ENCODE peak calls at places on chromosomes 5 and 9, in six cellular contexts. U is H1, N is IMR-90, X is mesenchymal stem cell, S is neuronal stem cell, J is trophoblast cell. T is an unnamed sample.
A peak's percentile ranks its signal among the peaks of the same experiment; 100 is the strongest.

GRCh38 chr9:84711936-84712335 is 42.4 kb downstream of the NTRK2 start:
- DNase-seq in U (no peak), N (no peak), X (peak; percentile 22), S (no peak), J (peak; percentile 88), T (no peak)

GRCh38 chr9:89892053-89892419 is 287.2 kb downstream of the GADD45G start:
- DNase-seq in U (no peak), N (no peak), X (no peak), S (no peak), J (no peak), T (no peak)

GRCh38 chr5:141637266-141637692 is 482 bp downstream of the RELL2 start:
- DNase-seq in U (no peak), N (no peak), X (no peak), S (peak; percentile 26), J (peak; percentile 75), T (no peak)

GRCh38 chr9:70594546-70594945 is 180.1 kb upstream of the KLF9 start:
- DNase-seq in U (no peak), N (no peak), X (peak; percentile 71), S (no peak), J (no peak), T (no peak)

GRCh38 chr9:33964369-33964768 is 84.3 kb downstream of the UBAP2 start:
- DNase-seq in U (no peak), N (no peak), X (no peak), S (no peak), J (no peak), T (no peak)

GRCh38 chr5:163893301-163893700 is 387.9 kb downstream of the MAT2B start:
- DNase-seq in U (no peak), N (peak; percentile 41), X (no peak), S (no peak), J (no peak), T (no peak)

GRCh38 chr5:142342128-142342981 is 17.5 kb upstream of the SPRY4 start:
- DNase-seq in U (no peak), N (peak; percentile 81), X (peak; percentile 81), S (no peak), J (no peak), T (no peak)

GRCh38 chr9:114911167-114911821 is 19.1 kb downstream of the TNFSF8 start:
- DNase-seq in U (no peak), N (peak; percentile 51), X (peak; percentile 65), S (peak; percentile 51), J (peak; percentile 79), T (no peak)

GRCh38 chr5:53257806-53258373 is 148.3 kb upstream of the MOCS2 start:
- DNase-seq in U (no peak), N (peak; percentile 18), X (no peak), S (no peak), J (peak; percentile 78), T (no peak)

GRCh38 chr5:152505442-152506042 is 100.5 kb upstream of the NMUR2 start:
- DNase-seq in U (peak; percentile 64), N (peak; percentile 27), X (peak; percentile 47), S (peak; percentile 56), J (peak; percentile 78), T (peak; percentile 56)

GRCh38 chr9:109498195-109499060 is at the start of gene PTPN3:
- DNase-seq in U (peak; percentile 61), N (no peak), X (no peak), S (no peak), J (peak; percentile 68), T (peak; percentile 45)

GRCh38 chr5:145948047-145948446 is 11.7 kb downstream of the SH3RF2 start:
- DNase-seq in U (no peak), N (no peak), X (no peak), S (no peak), J (no peak), T (no peak)
- H3K18ac ChIP-seq in U (no peak overlapping the region), N (no peak overlapping the region), X (no peak overlapping the region), S (no peak overlapping the region), J (no peak overlapping the region), T (no peak overlapping the region)

DNA sequence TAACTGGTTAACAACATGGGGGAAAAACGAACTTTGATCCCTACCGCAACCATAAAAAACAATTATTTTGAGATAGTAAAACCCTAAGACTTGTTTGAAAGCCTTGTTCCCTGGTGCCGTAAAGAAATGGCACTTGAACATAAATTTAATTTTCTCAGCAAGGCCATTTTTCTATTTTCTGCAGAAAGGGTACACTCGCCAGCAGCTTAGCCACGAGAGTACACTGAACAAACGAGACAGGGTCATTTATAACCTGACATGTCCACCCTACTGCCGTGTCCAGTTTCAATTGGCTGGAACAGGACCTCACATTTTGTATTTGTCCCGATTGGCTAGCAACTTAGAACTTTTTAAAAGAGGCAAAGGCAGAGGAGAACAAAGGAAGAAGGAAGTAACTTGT is 26.8 kb downstream of the FBXW11 start:
- DNase-seq in U (no peak), N (no peak), X (no peak), S (no peak), J (no peak), T (peak; percentile 54)
- H3K9me3 ChIP-seq in U (no peaks in the 10 kb centered on the region), N (peaks cover 6% of the 10 kb centered on the region), X (peaks cover 39% of the 10 kb centered on the region), S (peaks cover 40% of the 10 kb centered on the region), J (peaks cover 2% of the 10 kb centered on the region), T (no peaks in the 10 kb centered on the region)

GRCh38 chr9:74951725-74952151 is 974 bp downstream of the C9orf40 start:
- DNase-seq in U (peak; percentile 68), N (peak; percentile 12), X (peak; percentile 58), S (peak; percentile 38), J (peak; percentile 73), T (peak; percentile 46)
- H3K18ac ChIP-seq in U (peak overlapping the region; percentile 89), N (peak overlapping the region; percentile 95), X (peak overlapping the region; percentile 50), S (peak overlapping the region; percentile 97), J (peak overlapping the region; percentile 16), T (no peak overlapping the region)

DNA sequence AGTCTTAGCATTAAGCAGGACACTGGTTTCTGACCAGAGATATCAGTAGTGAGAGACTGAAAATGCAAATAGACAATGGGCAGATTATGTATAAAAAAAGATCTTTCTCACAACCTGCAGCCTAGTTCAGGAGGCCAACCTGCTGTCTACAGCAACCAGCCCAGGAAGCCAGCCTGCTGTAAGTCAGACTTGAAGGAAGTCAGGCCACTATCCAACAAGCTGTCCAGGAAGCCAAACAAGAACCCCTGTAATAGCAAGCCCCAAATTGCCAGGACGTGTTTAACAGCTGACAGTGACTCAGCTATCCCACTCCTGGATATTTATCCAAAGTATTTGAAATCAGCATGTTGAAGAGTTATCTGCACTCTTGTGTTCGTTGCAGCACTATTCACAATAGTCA is 121.8 kb upstream of the SPIN1 start:
- DNase-seq in U (no peak), N (peak; percentile 49), X (no peak), S (no peak), J (no peak), T (no peak)
- H3K9me3 ChIP-seq in U (no peaks in the 10 kb centered on the region), N (no peaks in the 10 kb centered on the region), X (no peaks in the 10 kb centered on the region), S (no peaks in the 10 kb centered on the region), J (no peaks in the 10 kb centered on the region), T (no peaks in the 10 kb centered on the region)

DNA sequence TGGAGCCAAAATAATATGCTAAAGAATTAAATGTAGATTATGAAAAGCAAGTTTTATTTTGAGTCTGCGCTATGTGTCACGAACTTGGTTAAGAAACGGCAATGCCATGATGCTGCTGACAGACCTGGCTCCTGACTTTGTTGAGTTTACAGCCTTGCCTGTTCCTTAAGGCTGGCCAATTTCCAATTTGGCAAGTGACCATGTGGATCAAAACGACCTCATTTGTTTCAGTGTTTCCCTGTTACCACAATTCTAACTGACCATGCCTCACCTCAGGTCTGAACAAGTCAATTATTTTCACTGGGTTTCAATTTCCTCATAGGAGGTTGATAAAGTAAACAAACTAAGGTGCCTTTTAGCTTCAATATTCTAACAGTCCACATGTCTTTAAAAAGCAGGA is 461.4 kb downstream of the ZNF608 start:
- DNase-seq in U (no peak), N (no peak), X (no peak), S (no peak), J (no peak), T (no peak)
- H3K18ac ChIP-seq in U (no peak overlapping the region), N (no peak overlapping the region), X (no peak overlapping the region), S (no peak overlapping the region), J (no peak overlapping the region), T (no peak overlapping the region)

GRCh38 chr9:135916998-135917397 is 9.7 kb upstream of the CAMSAP1 start:
- DNase-seq in U (no peak), N (no peak), X (no peak), S (no peak), J (no peak), T (no peak)
- H3K9me3 ChIP-seq in U (peaks cover 51% of the 10 kb centered on the region), N (peaks cover 44% of the 10 kb centered on the region), X (peaks cover 48% of the 10 kb centered on the region), S (peaks cover 65% of the 10 kb centered on the region), J (peaks cover 27% of the 10 kb centered on the region), T (peaks cover 41% of the 10 kb centered on the region)

GRCh38 chr5:68137451-68138190 is 77.9 kb upstream of the PIK3R1 start:
- DNase-seq in U (no peak), N (peak; percentile 16), X (no peak), S (no peak), J (peak; percentile 20), T (no peak)

GRCh38 chr5:68140763-68141162 is 74.8 kb upstream of the PIK3R1 start:
- DNase-seq in U (no peak), N (no peak), X (no peak), S (no peak), J (no peak), T (no peak)

GRCh38 chr5:68141494-68141893 is 74.1 kb upstream of the PIK3R1 start:
- DNase-seq in U (no peak), N (peak; percentile 83), X (peak; percentile 20), S (no peak), J (no peak), T (no peak)

GRCh38 chr5:68134669-68135313 is 80.8 kb upstream of the PIK3R1 start:
- DNase-seq in U (no peak), N (no peak), X (no peak), S (no peak), J (no peak), T (no peak)

GRCh38 chr5:68139601-68140441 is 75.7 kb upstream of the PIK3R1 start:
- DNase-seq in U (no peak), N (peak; percentile 17), X (peak; percentile 18), S (no peak), J (no peak), T (no peak)
- H3K18ac ChIP-seq in U (no peak overlapping the region), N (no peak overlapping the region), X (peak overlapping the region; percentile 3), S (no peak overlapping the region), J (no peak overlapping the region), T (no peak overlapping the region)

DNA sequence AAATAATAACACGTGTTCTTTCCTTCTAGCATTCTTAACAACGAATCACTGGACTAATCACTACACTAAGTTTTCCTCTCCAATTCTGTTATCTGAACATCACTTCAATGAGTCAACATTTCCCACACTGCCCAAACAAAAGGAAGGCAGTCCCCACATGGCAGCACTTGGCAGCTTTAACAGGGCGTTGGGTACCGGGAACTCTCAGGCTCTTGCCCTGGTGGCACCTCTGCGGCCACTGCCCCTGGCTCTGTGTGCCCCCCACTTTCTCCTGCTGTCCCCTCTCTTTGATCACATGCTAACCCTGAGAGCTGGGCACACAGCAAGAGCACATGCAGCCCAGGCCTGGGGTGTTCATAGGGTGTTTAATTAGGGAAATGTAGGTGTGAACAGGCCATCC is 15.7 kb downstream of the SLC6A3 start:
- DNase-seq in U (no peak), N (no peak), X (no peak), S (no peak), J (no peak), T (no peak)
- H3K9me3 ChIP-seq in U (peaks cover 37% of the 10 kb centered on the region), N (peaks cover 33% of the 10 kb centered on the region), X (peaks cover 60% of the 10 kb centered on the region), S (peaks cover 21% of the 10 kb centered on the region), J (peaks cover 55% of the 10 kb centered on the region), T (peaks cover 7% of the 10 kb centered on the region)

T was measured in H9.